ENCODE peak calls at places on chromosomes 13 and 19, in five cellular contexts. F is Daoy, Z is NCI-H1092, Y is left kidney, I is NCI-H2081. V is an unnamed sample.

GRCh38 chr13:33721719-33722118 is 96.2 kb upstream of the RFC3 start:
- DNase-seq in F (no peak), Z (no peak), Y (no peak), I (no peak), V (no peak)

GRCh38 chr13:89279374-89279773 is 1608.2 kb downstream of the SLITRK5 start:
- DNase-seq in F (no peak), Z (no peak), Y (peak), I (no peak), V (no peak)

GRCh38 chr13:87884874-87885273 is 213.7 kb downstream of the SLITRK5 start:
- DNase-seq in F (peak), Z (peak), Y (peak), I (peak), V (peak)

GRCh38 chr19:55481148-55482127 is 3.5 kb upstream of the NAT14 start:
- DNase-seq in F (no peak), Z (no peak), Y (peak), I (no peak), V (no peak)

GRCh38 chr13:98892821-98893220 is 85.0 kb downstream of the DOCK9 start:
- DNase-seq in F (no peak), Z (no peak), Y (peak), I (no peak), V (no peak)

GRCh38 chr13:91693466-91693865 is 295.0 kb downstream of the GPC5 start:
- DNase-seq in F (no peak), Z (no peak), Y (no peak), I (no peak), V (no peak)

GRCh38 chr19:1355258-1355973 is 28.3 kb upstream of the NDUFS7 start:
- DNase-seq in F (no peak), Z (no peak), Y (peak), I (peak), V (no peak)

GRCh38 chr13:94345374-94346195 is 133.9 kb downstream of the DCT start:
- DNase-seq in F (no peak), Z (peak), Y (peak), I (peak), V (peak)

GRCh38 chr13:90769387-90769786 is 578.1 kb upstream of the MIR17HG start:
- DNase-seq in F (no peak), Z (no peak), Y (no peak), I (no peak), V (no peak)

GRCh38 chr13:43805071-43805468 is 18.3 kb upstream of the ENOX1 start:
- DNase-seq in F (peak), Z (no peak), Y (no peak), I (peak), V (no peak)

GRCh38 chr13:80337011-80337688 is 3.8 kb downstream of the SPRY2 start:
- DNase-seq in F (no peak), Z (no peak), Y (no peak), I (no peak), V (no peak)

GRCh38 chr13:113596321-113597200 is 12.0 kb downstream of the TFDP1 start:
- DNase-seq in F (no peak), Z (no peak), Y (no peak), I (no peak), V (no peak)

GRCh38 chr19:8307400-8307964 is 676 bp downstream of the CD320 start:
- DNase-seq in F (peak), Z (peak), Y (peak), I (no peak), V (no peak)

GRCh38 chr13:27353166-27353583 is 71.2 kb upstream of the GTF3A start:
- DNase-seq in F (peak), Z (no peak), Y (no peak), I (no peak), V (no peak)

GRCh38 chr13:113211774-113212173 is 2.4 kb downstream of the CUL4A start:
- DNase-seq in F (no peak), Z (no peak), Y (peak), I (no peak), V (peak)

GRCh38 chr19:2495651-2496316 is 19.9 kb downstream of the GADD45B start:
- DNase-seq in F (no peak), Z (no peak), Y (no peak), I (no peak), V (no peak)

GRCh38 chr13:42377640-42378382 is 105.9 kb downstream of the AKAP11 start:
- DNase-seq in F (peak), Z (no peak), Y (no peak), I (peak), V (no peak)

GRCh38 chr19:24074720-24075119 is 12.3 kb upstream of the ZNF254 start:
- DNase-seq in F (peak), Z (no peak), Y (no peak), I (no peak), V (no peak)

GRCh38 chr19:28737021-28737525 is 475.9 kb downstream of the UQCRFS1 start:
- DNase-seq in F (peak), Z (peak), Y (peak), I (no peak), V (no peak)

GRCh38 chr13:112825071-112825470 is 135.2 kb downstream of the ATP11A start:
- DNase-seq in F (no peak), Z (no peak), Y (no peak), I (no peak), V (no peak)

V was measured in SHP77.